ENCODE peak calls at places on chromosome 19, in eight cellular contexts. Z is CD4-positive, CD25-positive, alpha-beta regulatory T cell; E is IMR-90; F is hepatocyte; I is left lung; A is lower lobe of right lung; G is psoas muscle; J is trophoblast cell. Q is an unnamed sample.

GRCh38 chr19:28884786-28885476 is 328.0 kb downstream of the UQCRFS1 start:
- DNase-seq in E (no peak), I (no peak), Z (no peak), J (no peak), F (no peak), G (no peak), A (no peak), Q (peak; percentile 42)

GRCh38 chr19:44476559-44477408 is 23.5 kb downstream of the ZNF180 start:
- DNase-seq in A (no peak), E (peak; percentile 15), Z (peak; percentile 24), G (no peak), I (no peak), J (no peak), F (no peak), Q (no peak)

GRCh38 chr19:34220472-34221063 is 33.8 kb upstream of the GARRE1 start:
- DNase-seq in E (peak; percentile 53), I (peak; percentile 37), F (peak; percentile 72), G (peak; percentile 32), J (peak; percentile 57), A (no peak), Z (peak; percentile 73), Q (peak; percentile 55)

GRCh38 chr19:3604227-3604986 is 2.3 kb downstream of the TBXA2R start:
- DNase-seq in G (no peak), Z (no peak), A (no peak), F (no peak), E (no peak), J (no peak), I (no peak), Q (no peak)

GRCh38 chr19:48870048-48870447 is 1.6 kb upstream of the PLEKHA4 start:
- DNase-seq in E (no peak), A (no peak), F (no peak), G (no peak), I (no peak), Z (no peak), J (no peak), Q (no peak)

GRCh38 chr19:19860756-19861390 is 4.8 kb upstream of the ZNF253 start:
- DNase-seq in G (no peak), I (no peak), A (no peak), F (peak; percentile 28), Z (peak; percentile 26), J (peak; percentile 59), E (no peak), Q (no peak)

GRCh38 chr19:40601061-40601973 is at the start of gene LTBP4:
- DNase-seq in J (no peak), E (no peak), G (peak; percentile 62), Z (no peak), I (no peak), F (peak; percentile 74), A (no peak), Q (peak; percentile 88)

GRCh38 chr19:49939721-49940481 is 10.6 kb upstream of the NUP62 start:
- DNase-seq in I (no peak), F (no peak), Z (no peak), J (no peak), A (peak; percentile 31), G (no peak), E (no peak), Q (no peak)

GRCh38 chr19:6800991-6801396 is 28.5 kb downstream of the VAV1 start:
- DNase-seq in E (peak; percentile 38), Z (peak; percentile 16), A (no peak), J (no peak), I (no peak), G (no peak), F (no peak), Q (no peak)

DNA sequence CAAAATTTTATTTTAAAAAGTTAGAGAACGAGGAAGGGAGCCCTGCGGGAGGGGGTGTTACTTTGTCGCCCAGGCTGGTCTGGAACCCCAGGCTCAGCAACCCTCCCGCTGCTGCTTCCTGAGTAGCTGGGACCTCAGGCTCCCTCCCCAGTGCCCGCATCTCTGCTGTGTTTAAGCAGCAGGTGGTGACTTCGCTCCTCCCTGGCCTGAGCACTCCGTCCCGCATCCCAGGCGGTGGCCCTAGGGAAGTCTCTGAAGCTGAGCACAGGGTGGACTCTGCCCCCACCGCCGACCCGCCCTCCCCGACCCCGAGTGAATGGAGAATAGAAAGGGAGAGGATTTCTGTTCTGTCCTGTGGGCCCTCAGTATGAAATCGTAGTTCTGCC is 30.5 kb downstream of the ZNF701 start:
- DNase-seq in A (peak; percentile 54), J (peak; percentile 91), I (peak; percentile 40), Z (no peak), F (peak; percentile 71), G (peak; percentile 32), E (peak; percentile 3), Q (peak; percentile 28)
- H3K27ac ChIP-seq in A (peak overlapping the region; percentile 74), J (peak overlapping the region; percentile 61), I (peak overlapping the region; percentile 79), Z (peak overlapping the region; percentile 60), F (peak overlapping the region; percentile 86), G (peak overlapping the region; percentile 38), E (peak overlapping the region; percentile 24), Q (peak overlapping the region; percentile 28)

DNA sequence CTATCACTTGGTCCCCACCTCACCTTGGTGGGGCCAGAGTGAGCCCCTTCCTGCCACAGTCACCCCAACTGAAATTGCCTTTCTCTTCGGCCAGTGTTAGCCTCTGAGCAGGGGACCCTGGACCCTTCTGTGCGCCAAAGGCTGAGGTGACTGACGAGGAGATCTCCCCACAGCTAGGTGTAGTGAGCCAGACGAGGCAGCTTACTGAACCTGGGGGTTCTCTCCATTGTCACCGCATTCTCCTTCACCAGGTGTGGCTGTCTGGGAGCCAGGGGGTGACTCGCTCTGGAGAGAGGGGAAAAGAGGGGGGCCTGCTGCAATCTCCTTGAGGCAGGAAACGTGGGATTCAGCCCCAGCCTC is 1.3 kb downstream of the RPS28 start:
- DNase-seq in A (no peak), I (no peak), F (no peak), Z (no peak), E (no peak), G (no peak), J (no peak), Q (no peak)
- H3K4me3 ChIP-seq in A (peak overlapping the region; percentile 97), I (peak overlapping the region; percentile 85), F (peak overlapping the region; percentile 92), Z (peak overlapping the region; percentile 84), E (peak overlapping the region; percentile 82), G (peak overlapping the region; percentile 99), J (no peak overlapping the region), Q (peak overlapping the region; percentile 98)

DNA sequence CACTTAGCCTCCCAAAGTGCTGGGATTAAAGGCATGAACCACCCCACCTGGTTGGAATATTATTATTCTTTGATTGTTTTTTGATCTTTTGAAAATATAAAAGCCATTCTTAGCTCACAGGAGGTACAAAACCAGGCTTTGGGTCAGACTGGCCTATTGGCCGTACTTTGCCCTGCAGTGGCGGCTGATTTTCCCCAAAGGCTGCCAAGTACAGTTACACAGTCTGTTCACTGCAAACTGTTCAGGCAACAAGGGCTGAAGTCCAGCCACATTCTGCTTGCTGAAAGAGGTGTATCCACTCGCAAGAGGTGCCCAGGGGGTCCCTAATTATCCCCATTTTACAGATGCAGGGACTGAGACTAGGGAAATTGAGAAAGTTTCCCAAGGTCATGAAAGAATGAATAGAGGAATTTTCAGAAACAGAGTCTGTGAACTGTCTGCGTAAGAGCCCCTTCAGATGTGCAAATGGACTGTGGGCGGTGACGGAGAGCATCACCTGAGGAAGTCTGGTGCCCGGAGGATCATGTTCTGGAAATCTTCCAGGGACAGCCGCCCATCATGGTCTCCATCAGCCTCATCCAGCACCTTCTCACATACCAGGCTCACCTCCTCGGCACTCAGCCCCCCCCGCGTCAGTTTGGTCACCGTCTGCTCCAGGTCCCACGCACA is 9.0 kb downstream of the CIB3 start:
- DNase-seq in F (no peak), A (no peak), J (no peak), Z (no peak), I (no peak), E (no peak), G (no peak), Q (no peak)
- H3K27ac ChIP-seq in F (no peak overlapping the region), A (no peak overlapping the region), J (no peak overlapping the region), Z (no peak overlapping the region), I (no peak overlapping the region), E (no peak overlapping the region), G (no peak overlapping the region), Q (no peak overlapping the region)

GRCh38 chr19:1944088-1944915 is 3.3 kb downstream of the CSNK1G2 start:
- DNase-seq in F (no peak), G (no peak), A (peak; percentile 67), E (no peak), J (no peak), I (no peak), Z (no peak), Q (no peak)
- H3K4me3 ChIP-seq in F (no peak overlapping the region), G (no peak overlapping the region), A (peak overlapping the region; percentile 2), E (no peak overlapping the region), J (no peak overlapping the region), I (no peak overlapping the region), Z (no peak overlapping the region), Q (no peak overlapping the region)

GRCh38 chr19:41784337-41785239 is 11.8 kb upstream of the CEACAM3 start:
- DNase-seq in E (no peak), Z (no peak), J (no peak), F (no peak), I (no peak), A (no peak), G (no peak), Q (no peak)

GRCh38 chr19:41785653-41786052 is 10.7 kb upstream of the CEACAM3 start:
- DNase-seq in A (peak; percentile 81), I (peak; percentile 71), E (peak; percentile 65), J (peak; percentile 52), F (peak; percentile 84), Z (peak; percentile 90), G (no peak), Q (peak; percentile 51)
- H3K27ac ChIP-seq in A (peak overlapping the region; percentile 27), I (peak overlapping the region; percentile 48), E (no peak overlapping the region), J (no peak overlapping the region), F (no peak overlapping the region), Z (no peak overlapping the region), G (no peak overlapping the region), Q (no peak overlapping the region)